ENCODE peak calls at places on chromosomes 6 and 20, in seven cellular contexts. One of them, this sample, is unnamed.
A peak's percentile ranks its signal among the peaks of the same experiment; 100 is the strongest.

GRCh38 chr20:40431611-40432010 is 257.4 kb downstream of the MAFB start:
- DNase-seq in GM23248: peak; percentile 50
- DNase-seq in adrenal gland: no peak
- DNase-seq in OCI-LY7: no peak
- DNase-seq in lower lobe of right lung: no peak
- DNase-seq in astrocyte of the cerebellum: no peak
- DNase-seq in tibial nerve: no peak
- DNase-seq in this sample: no peak

GRCh38 chr6:21199246-21199645 is 394.3 kb upstream of the SOX4 start:
- DNase-seq in GM23248: no peak
- DNase-seq in adrenal gland: no peak
- DNase-seq in OCI-LY7: no peak
- DNase-seq in lower lobe of right lung: no peak
- DNase-seq in astrocyte of the cerebellum: no peak
- DNase-seq in tibial nerve: no peak
- DNase-seq in this sample: no peak

GRCh38 chr6:47663462-47664216 is 34.7 kb upstream of the ADGRF4 start:
- DNase-seq in GM23248: no peak
- DNase-seq in adrenal gland: no peak
- DNase-seq in OCI-LY7: no peak
- DNase-seq in lower lobe of right lung: no peak
- DNase-seq in astrocyte of the cerebellum: no peak
- DNase-seq in tibial nerve: no peak
- DNase-seq in this sample: no peak

GRCh38 chr6:149340200-149340599 is 22.7 kb downstream of the TAB2 start:
- DNase-seq in GM23248: no peak
- DNase-seq in adrenal gland: no peak
- DNase-seq in OCI-LY7: no peak
- DNase-seq in lower lobe of right lung: no peak
- DNase-seq in astrocyte of the cerebellum: no peak
- DNase-seq in tibial nerve: no peak
- DNase-seq in this sample: no peak

GRCh38 chr6:87155920-87156600 is 695 bp downstream of the ZNF292 start:
- DNase-seq in GM23248: peak; percentile 83
- DNase-seq in adrenal gland: peak; percentile 58
- DNase-seq in OCI-LY7: peak; percentile 35
- DNase-seq in lower lobe of right lung: peak; percentile 66
- DNase-seq in astrocyte of the cerebellum: no peak
- DNase-seq in tibial nerve: peak; percentile 19
- DNase-seq in this sample: no peak

GRCh38 chr6:20207096-20207454 is 5.2 kb downstream of the MBOAT1 start:
- DNase-seq in GM23248: no peak
- DNase-seq in adrenal gland: no peak
- DNase-seq in OCI-LY7: no peak
- DNase-seq in lower lobe of right lung: no peak
- DNase-seq in astrocyte of the cerebellum: no peak
- DNase-seq in tibial nerve: no peak
- DNase-seq in this sample: no peak

GRCh38 chr20:63101781-63102719 is 95.3 kb upstream of the BHLHE23 start:
- DNase-seq in GM23248: peak; percentile 68
- DNase-seq in adrenal gland: peak; percentile 37
- DNase-seq in OCI-LY7: no peak
- DNase-seq in lower lobe of right lung: peak; percentile 51
- DNase-seq in astrocyte of the cerebellum: no peak
- DNase-seq in tibial nerve: no peak
- DNase-seq in this sample: no peak

GRCh38 chr6:150627601-150628012 is 27.9 kb downstream of the PLEKHG1 start:
- DNase-seq in GM23248: peak; percentile 44
- DNase-seq in adrenal gland: no peak
- DNase-seq in OCI-LY7: no peak
- DNase-seq in lower lobe of right lung: no peak
- DNase-seq in astrocyte of the cerebellum: no peak
- DNase-seq in tibial nerve: no peak
- DNase-seq in this sample: no peak

GRCh38 chr20:24911461-24911860 is 37.6 kb upstream of the CST7 start:
- DNase-seq in GM23248: no peak
- DNase-seq in adrenal gland: no peak
- DNase-seq in OCI-LY7: no peak
- DNase-seq in lower lobe of right lung: no peak
- DNase-seq in astrocyte of the cerebellum: no peak
- DNase-seq in tibial nerve: no peak
- DNase-seq in this sample: no peak

GRCh38 chr6:130425532-130425931 is 59.7 kb downstream of the TMEM200A start:
- DNase-seq in GM23248: peak; percentile 42
- DNase-seq in adrenal gland: no peak
- DNase-seq in OCI-LY7: no peak
- DNase-seq in lower lobe of right lung: no peak
- DNase-seq in astrocyte of the cerebellum: no peak
- DNase-seq in tibial nerve: no peak
- DNase-seq in this sample: peak; percentile 23

GRCh38 chr6:109678240-109678639 is 12.8 kb downstream of the AK9 start:
- DNase-seq in GM23248: no peak
- DNase-seq in adrenal gland: no peak
- DNase-seq in OCI-LY7: no peak
- DNase-seq in lower lobe of right lung: no peak
- DNase-seq in astrocyte of the cerebellum: no peak
- DNase-seq in tibial nerve: no peak
- DNase-seq in this sample: no peak

GRCh38 chr20:52004720-52005119 is 186.9 kb downstream of the ZFP64 start:
- DNase-seq in GM23248: peak; percentile 75
- DNase-seq in adrenal gland: no peak
- DNase-seq in OCI-LY7: no peak
- DNase-seq in lower lobe of right lung: no peak
- DNase-seq in astrocyte of the cerebellum: no peak
- DNase-seq in tibial nerve: no peak
- DNase-seq in this sample: no peak

GRCh38 chr6:42979523-42980177 is 669 bp upstream of the PEX6 start:
- DNase-seq in GM23248: peak; percentile 81
- DNase-seq in adrenal gland: no peak
- DNase-seq in OCI-LY7: peak; percentile 47
- DNase-seq in lower lobe of right lung: no peak
- DNase-seq in astrocyte of the cerebellum: no peak
- DNase-seq in tibial nerve: no peak
- DNase-seq in this sample: no peak

DNA sequence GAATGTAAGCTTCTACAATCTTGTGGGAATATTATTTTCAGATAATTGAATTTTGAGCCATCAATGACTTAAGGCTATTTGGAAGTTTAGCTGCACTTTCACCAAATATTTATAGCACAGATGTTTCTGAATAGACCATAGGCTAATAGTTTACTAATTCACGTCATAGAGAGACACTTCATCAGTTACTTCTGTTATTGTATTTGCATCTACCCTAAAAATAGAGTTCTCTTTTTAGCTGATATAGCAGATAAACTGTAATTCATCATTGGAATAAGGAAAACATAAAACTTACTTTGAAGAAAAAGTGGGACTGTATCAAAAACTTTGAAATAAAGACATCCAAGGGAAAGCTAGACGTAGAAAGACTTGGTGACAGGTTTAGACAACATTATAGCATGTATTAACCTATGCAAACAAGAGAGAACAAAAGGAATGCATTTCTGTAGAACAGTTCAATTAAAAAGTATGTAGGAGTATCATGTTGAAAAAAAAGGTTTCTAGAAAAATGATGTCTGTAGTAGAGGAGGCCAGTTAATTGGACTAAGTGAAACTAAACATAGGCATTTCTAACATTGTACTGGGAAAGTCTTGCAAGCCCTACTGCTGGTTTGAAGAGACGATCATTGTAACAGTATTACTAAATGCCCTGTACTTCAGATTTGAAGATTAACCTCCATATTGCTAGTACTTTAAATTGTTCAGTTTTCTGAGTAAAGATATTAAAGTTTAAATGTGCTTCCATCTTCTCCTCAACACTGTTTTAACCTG is 123.3 kb downstream of the ZFAND3 start:
- DNase-seq in GM23248: no peak
- DNase-seq in adrenal gland: no peak
- DNase-seq in OCI-LY7: no peak
- DNase-seq in lower lobe of right lung: no peak
- DNase-seq in astrocyte of the cerebellum: no peak
- DNase-seq in tibial nerve: no peak
- DNase-seq in this sample: no peak
- H3K4me3 ChIP-seq in GM23248: no peak overlapping the region
- H3K4me3 ChIP-seq in adrenal gland: no peak overlapping the region
- H3K4me3 ChIP-seq in OCI-LY7: no peak overlapping the region
- H3K4me3 ChIP-seq in lower lobe of right lung: no peak overlapping the region
- H3K4me3 ChIP-seq in astrocyte of the cerebellum: no peak overlapping the region
- H3K4me3 ChIP-seq in tibial nerve: no peak overlapping the region
- H3K4me3 ChIP-seq in this sample: no peak overlapping the region

DNA sequence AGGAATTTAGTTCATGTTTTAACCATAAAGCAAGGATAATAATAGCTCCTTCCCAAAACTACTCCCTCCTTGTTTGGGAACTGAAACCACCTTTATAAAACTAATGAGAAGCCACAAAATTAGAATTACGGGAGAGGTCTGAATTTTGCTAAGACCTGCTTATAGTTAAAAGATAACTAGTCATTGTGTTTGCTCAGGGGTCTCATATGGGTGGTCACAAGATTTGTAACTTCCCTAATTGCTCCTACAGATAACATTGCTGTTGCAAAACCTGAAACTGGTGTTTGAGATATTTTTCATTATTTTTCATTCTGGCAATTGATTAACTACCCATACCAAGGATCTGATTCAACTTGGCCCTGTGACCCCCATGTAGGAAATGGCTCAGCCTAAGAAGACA is 154.5 kb upstream of the PLCB4 start:
- DNase-seq in GM23248: no peak
- DNase-seq in adrenal gland: no peak
- DNase-seq in OCI-LY7: no peak
- DNase-seq in lower lobe of right lung: no peak
- DNase-seq in astrocyte of the cerebellum: no peak
- DNase-seq in tibial nerve: no peak
- DNase-seq in this sample: no peak
- H3K4me3 ChIP-seq in GM23248: no peak overlapping the region
- H3K4me3 ChIP-seq in adrenal gland: no peak overlapping the region
- H3K4me3 ChIP-seq in OCI-LY7: no peak overlapping the region
- H3K4me3 ChIP-seq in lower lobe of right lung: no peak overlapping the region
- H3K4me3 ChIP-seq in astrocyte of the cerebellum: no peak overlapping the region
- H3K4me3 ChIP-seq in tibial nerve: no peak overlapping the region
- H3K4me3 ChIP-seq in this sample: no peak overlapping the region

DNA sequence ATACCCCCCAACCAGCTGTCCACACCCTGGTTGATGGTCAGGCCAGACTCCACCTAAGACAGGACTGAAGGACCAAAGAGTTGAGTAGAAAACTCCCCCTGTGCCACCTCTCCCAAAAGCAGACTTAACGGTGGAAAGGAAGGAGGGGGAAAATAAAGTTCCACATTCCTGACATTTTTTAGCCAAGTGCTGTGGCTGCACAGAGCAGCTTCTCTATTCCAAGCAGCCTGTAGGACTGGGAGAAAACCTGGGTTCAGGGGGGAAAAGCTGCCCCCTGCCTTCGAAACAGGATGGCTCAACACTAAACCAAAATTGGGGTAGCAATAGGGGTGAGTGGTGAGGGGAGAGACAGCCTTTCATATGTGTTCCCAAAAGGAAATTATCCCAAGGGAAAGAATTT is 3.6 kb downstream of the TRAM2 start:
- DNase-seq in GM23248: peak; percentile 61
- DNase-seq in adrenal gland: no peak
- DNase-seq in OCI-LY7: no peak
- DNase-seq in lower lobe of right lung: no peak
- DNase-seq in astrocyte of the cerebellum: no peak
- DNase-seq in tibial nerve: no peak
- DNase-seq in this sample: no peak
- H3K4me3 ChIP-seq in GM23248: peak overlapping the region; percentile 92
- H3K4me3 ChIP-seq in adrenal gland: no peak overlapping the region
- H3K4me3 ChIP-seq in OCI-LY7: no peak overlapping the region
- H3K4me3 ChIP-seq in lower lobe of right lung: peak overlapping the region; percentile 4
- H3K4me3 ChIP-seq in astrocyte of the cerebellum: peak overlapping the region; percentile 93
- H3K4me3 ChIP-seq in tibial nerve: no peak overlapping the region
- H3K4me3 ChIP-seq in this sample: peak overlapping the region; percentile 95

GRCh38 chr6:849075-849506 is 156.2 kb upstream of the EXOC2 start:
- DNase-seq in GM23248: no peak
- DNase-seq in adrenal gland: no peak
- DNase-seq in OCI-LY7: no peak
- DNase-seq in lower lobe of right lung: no peak
- DNase-seq in astrocyte of the cerebellum: no peak
- DNase-seq in tibial nerve: no peak
- DNase-seq in this sample: no peak

GRCh38 chr6:859936-860335 is 167.0 kb upstream of the EXOC2 start:
- DNase-seq in GM23248: no peak
- DNase-seq in adrenal gland: no peak
- DNase-seq in OCI-LY7: no peak
- DNase-seq in lower lobe of right lung: no peak
- DNase-seq in astrocyte of the cerebellum: no peak
- DNase-seq in tibial nerve: no peak
- DNase-seq in this sample: no peak

GRCh38 chr6:854405-855073 is 161.6 kb upstream of the EXOC2 start:
- DNase-seq in GM23248: no peak
- DNase-seq in adrenal gland: no peak
- DNase-seq in OCI-LY7: no peak
- DNase-seq in lower lobe of right lung: no peak
- DNase-seq in astrocyte of the cerebellum: no peak
- DNase-seq in tibial nerve: no peak
- DNase-seq in this sample: no peak
- H3K4me3 ChIP-seq in GM23248: no peak overlapping the region
- H3K4me3 ChIP-seq in adrenal gland: no peak overlapping the region
- H3K4me3 ChIP-seq in OCI-LY7: no peak overlapping the region
- H3K4me3 ChIP-seq in lower lobe of right lung: peak overlapping the region; percentile 29
- H3K4me3 ChIP-seq in astrocyte of the cerebellum: no peak overlapping the region
- H3K4me3 ChIP-seq in tibial nerve: no peak overlapping the region
- H3K4me3 ChIP-seq in this sample: no peak overlapping the region

GRCh38 chr6:18327621-18328548 is 59.3 kb upstream of the RNF144B start:
- DNase-seq in GM23248: no peak
- DNase-seq in adrenal gland: peak; percentile 33
- DNase-seq in OCI-LY7: peak; percentile 92
- DNase-seq in lower lobe of right lung: peak; percentile 76
- DNase-seq in astrocyte of the cerebellum: no peak
- DNase-seq in tibial nerve: no peak
- DNase-seq in this sample: no peak
- H3K4me3 ChIP-seq in GM23248: no peak overlapping the region
- H3K4me3 ChIP-seq in adrenal gland: no peak overlapping the region
- H3K4me3 ChIP-seq in OCI-LY7: peak overlapping the region; percentile 49
- H3K4me3 ChIP-seq in lower lobe of right lung: no peak overlapping the region
- H3K4me3 ChIP-seq in astrocyte of the cerebellum: no peak overlapping the region
- H3K4me3 ChIP-seq in tibial nerve: no peak overlapping the region
- H3K4me3 ChIP-seq in this sample: no peak overlapping the region

DNA sequence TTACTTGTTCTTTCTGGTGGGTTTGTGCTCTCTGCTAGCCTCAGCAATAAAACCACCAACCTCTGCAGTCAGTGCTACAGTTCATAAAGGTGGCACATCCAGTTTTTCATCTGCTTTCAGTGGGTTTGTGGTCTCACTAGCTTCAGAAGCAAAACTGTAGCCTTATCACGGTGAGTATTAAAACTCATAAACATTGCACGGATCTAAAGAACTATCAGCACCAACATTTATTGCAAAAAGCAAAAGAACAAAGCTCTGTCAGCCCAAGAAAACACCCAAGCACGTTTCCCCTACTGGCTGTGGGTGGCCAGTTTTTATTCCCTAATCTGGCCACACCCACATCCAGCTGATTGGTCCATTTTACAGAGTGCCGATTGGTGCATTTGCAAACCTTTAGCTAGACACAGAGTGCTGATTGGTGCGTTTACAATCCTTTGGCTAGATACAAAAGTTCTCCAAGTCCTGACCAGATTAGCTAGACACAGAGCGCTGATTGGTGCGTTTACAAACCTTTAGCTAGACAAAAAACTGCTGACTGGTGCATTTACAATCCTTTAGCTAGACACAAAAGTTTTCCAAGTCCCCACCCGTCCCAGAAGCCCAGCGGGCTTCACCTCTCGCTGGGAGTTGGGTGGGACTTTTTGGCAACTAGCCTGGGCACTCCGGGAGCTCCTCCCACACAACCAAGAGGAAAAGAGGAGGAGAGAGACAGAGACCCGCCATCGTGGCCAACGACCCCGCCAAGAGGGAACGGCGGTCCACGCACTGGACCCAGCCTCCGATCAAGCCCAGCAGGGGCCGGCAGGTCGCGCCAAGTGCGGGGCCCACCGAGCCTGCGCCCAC is 3.3 kb upstream of the TMEM14C start:
- DNase-seq in GM23248: peak; percentile 30
- DNase-seq in adrenal gland: no peak
- DNase-seq in OCI-LY7: peak; percentile 23
- DNase-seq in lower lobe of right lung: no peak
- DNase-seq in astrocyte of the cerebellum: no peak
- DNase-seq in tibial nerve: no peak
- DNase-seq in this sample: no peak
- H3K4me3 ChIP-seq in GM23248: peak overlapping the region; percentile 83
- H3K4me3 ChIP-seq in adrenal gland: peak overlapping the region; percentile 67
- H3K4me3 ChIP-seq in OCI-LY7: peak overlapping the region; percentile 54
- H3K4me3 ChIP-seq in lower lobe of right lung: peak overlapping the region; percentile 75
- H3K4me3 ChIP-seq in astrocyte of the cerebellum: peak overlapping the region; percentile 40
- H3K4me3 ChIP-seq in tibial nerve: peak overlapping the region; percentile 47
- H3K4me3 ChIP-seq in this sample: peak overlapping the region; percentile 61

This sample was measured in AG04449.